ENCODE peak calls at places on chromosome 1, in nine cellular contexts. One of them, this sample, is unnamed. For H3K4me1 and H3K36me3, the result is how much of the 10 kb centered on the place peaks cover.

GRCh38 chr1:154931940-154932487 is 4.5 kb downstream of the PMVK start:
- DNase-seq in fibroblast of lung: no peak
- DNase-seq in neural progenitor cell: no peak
- DNase-seq in left ventricle myocardium inferior: no peak
- DNase-seq in naive thymus-derived CD4-positive, alpha-beta T cell: no peak
- DNase-seq in IMR-90: no peak
- DNase-seq in lower lobe of right lung: peak
- DNase-seq in tibial artery: no peak
- DNase-seq in heart left ventricle: no peak
- DNase-seq in this sample: no peak

GRCh38 chr1:191595170-191595569 is 563.1 kb upstream of the RGS18 start:
- DNase-seq in tibial artery: no peak
- DNase-seq in naive thymus-derived CD4-positive, alpha-beta T cell: no peak
- DNase-seq in IMR-90: no peak
- DNase-seq in neural progenitor cell: no peak
- DNase-seq in heart left ventricle: no peak
- DNase-seq in fibroblast of lung: no peak
- DNase-seq in lower lobe of right lung: no peak
- DNase-seq in left ventricle myocardium inferior: no peak
- DNase-seq in this sample: no peak

GRCh38 chr1:115595279-115596079 is 46.3 kb upstream of the VANGL1 start:
- DNase-seq in lower lobe of right lung: peak
- DNase-seq in neural progenitor cell: peak
- DNase-seq in IMR-90: peak
- DNase-seq in tibial artery: peak
- DNase-seq in fibroblast of lung: peak
- DNase-seq in naive thymus-derived CD4-positive, alpha-beta T cell: peak
- DNase-seq in left ventricle myocardium inferior: peak
- DNase-seq in heart left ventricle: peak
- DNase-seq in this sample: peak

GRCh38 chr1:23506376-23507107 is 22.6 kb upstream of the ASAP3 start:
- DNase-seq in lower lobe of right lung: no peak
- DNase-seq in naive thymus-derived CD4-positive, alpha-beta T cell: no peak
- DNase-seq in left ventricle myocardium inferior: no peak
- DNase-seq in heart left ventricle: no peak
- DNase-seq in IMR-90: no peak
- DNase-seq in tibial artery: no peak
- DNase-seq in neural progenitor cell: no peak
- DNase-seq in fibroblast of lung: no peak
- DNase-seq in this sample: no peak

GRCh38 chr1:94804442-94804837 is 15.7 kb upstream of the SLC44A3 start:
- DNase-seq in heart left ventricle: no peak
- DNase-seq in lower lobe of right lung: no peak
- DNase-seq in tibial artery: no peak
- DNase-seq in IMR-90: no peak
- DNase-seq in neural progenitor cell: no peak
- DNase-seq in left ventricle myocardium inferior: no peak
- DNase-seq in naive thymus-derived CD4-positive, alpha-beta T cell: no peak
- DNase-seq in fibroblast of lung: no peak
- DNase-seq in this sample: no peak

GRCh38 chr1:223811634-223812101 is 34.1 kb downstream of the TP53BP2 start:
- DNase-seq in tibial artery: no peak
- DNase-seq in IMR-90: peak
- DNase-seq in fibroblast of lung: peak
- DNase-seq in naive thymus-derived CD4-positive, alpha-beta T cell: peak
- DNase-seq in heart left ventricle: no peak
- DNase-seq in neural progenitor cell: no peak
- DNase-seq in left ventricle myocardium inferior: no peak
- DNase-seq in lower lobe of right lung: no peak
- DNase-seq in this sample: no peak

GRCh38 chr1:17273096-17273495 is 24.2 kb downstream of the PADI3 start:
- DNase-seq in lower lobe of right lung: no peak
- DNase-seq in neural progenitor cell: no peak
- DNase-seq in left ventricle myocardium inferior: no peak
- DNase-seq in naive thymus-derived CD4-positive, alpha-beta T cell: no peak
- DNase-seq in fibroblast of lung: no peak
- DNase-seq in IMR-90: no peak
- DNase-seq in heart left ventricle: no peak
- DNase-seq in tibial artery: no peak
- DNase-seq in this sample: no peak

GRCh38 chr1:173353346-173353745 is 123.8 kb upstream of the PRDX6 start:
- DNase-seq in heart left ventricle: no peak
- DNase-seq in IMR-90: no peak
- DNase-seq in fibroblast of lung: no peak
- DNase-seq in neural progenitor cell: no peak
- DNase-seq in tibial artery: no peak
- DNase-seq in lower lobe of right lung: no peak
- DNase-seq in left ventricle myocardium inferior: no peak
- DNase-seq in naive thymus-derived CD4-positive, alpha-beta T cell: no peak
- DNase-seq in this sample: no peak

GRCh38 chr1:97144527-97144926 is 422.9 kb downstream of the PTBP2 start:
- DNase-seq in heart left ventricle: no peak
- DNase-seq in tibial artery: no peak
- DNase-seq in left ventricle myocardium inferior: no peak
- DNase-seq in fibroblast of lung: peak
- DNase-seq in lower lobe of right lung: no peak
- DNase-seq in IMR-90: peak
- DNase-seq in naive thymus-derived CD4-positive, alpha-beta T cell: no peak
- DNase-seq in neural progenitor cell: no peak
- DNase-seq in this sample: no peak

GRCh38 chr1:97143236-97143882 is 421.8 kb downstream of the PTBP2 start:
- DNase-seq in IMR-90: peak
- DNase-seq in heart left ventricle: no peak
- DNase-seq in neural progenitor cell: no peak
- DNase-seq in tibial artery: no peak
- DNase-seq in lower lobe of right lung: no peak
- DNase-seq in fibroblast of lung: peak
- DNase-seq in left ventricle myocardium inferior: no peak
- DNase-seq in naive thymus-derived CD4-positive, alpha-beta T cell: no peak
- DNase-seq in this sample: no peak

GRCh38 chr1:97139512-97139911 is 417.9 kb downstream of the PTBP2 start:
- DNase-seq in naive thymus-derived CD4-positive, alpha-beta T cell: no peak
- DNase-seq in heart left ventricle: no peak
- DNase-seq in IMR-90: peak
- DNase-seq in neural progenitor cell: no peak
- DNase-seq in lower lobe of right lung: no peak
- DNase-seq in tibial artery: no peak
- DNase-seq in left ventricle myocardium inferior: no peak
- DNase-seq in fibroblast of lung: peak
- DNase-seq in this sample: no peak

DNA sequence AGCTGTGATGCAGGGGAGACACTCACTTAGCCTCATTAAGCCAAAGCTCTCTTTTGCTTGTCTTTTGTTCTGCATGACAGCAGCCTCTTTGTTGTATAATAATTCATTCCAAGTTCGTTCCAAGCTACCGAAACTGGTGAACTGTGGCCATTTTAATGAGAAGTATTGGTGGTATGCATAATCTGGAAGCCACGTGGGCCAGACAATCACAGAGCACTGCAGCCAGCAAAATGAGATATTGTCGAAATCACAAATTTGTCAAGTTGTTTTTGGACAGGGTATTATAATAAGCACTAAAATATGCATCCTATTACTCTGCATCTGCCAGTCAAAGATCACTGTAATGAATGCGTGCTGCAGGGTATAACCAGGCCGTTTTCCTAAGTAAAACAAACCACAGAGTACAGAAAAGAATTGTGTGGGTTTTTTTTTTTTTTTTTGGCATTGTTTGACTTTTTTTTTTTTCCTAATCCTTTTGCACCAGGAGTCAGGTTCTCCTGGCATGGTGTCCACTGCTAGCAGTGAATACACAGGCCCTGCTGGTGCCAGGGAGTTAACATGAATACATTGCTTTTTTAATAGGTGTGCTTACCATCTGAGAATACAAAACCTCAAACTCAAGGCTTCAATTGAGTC is 423.9 kb downstream of the PTBP2 start:
- DNase-seq in IMR-90: peak
- DNase-seq in fibroblast of lung: peak
- DNase-seq in tibial artery: no peak
- DNase-seq in naive thymus-derived CD4-positive, alpha-beta T cell: no peak
- DNase-seq in lower lobe of right lung: no peak
- DNase-seq in heart left ventricle: no peak
- DNase-seq in left ventricle myocardium inferior: no peak
- DNase-seq in neural progenitor cell: peak
- DNase-seq in this sample: no peak
- H3K4me1 ChIP-seq in IMR-90: under half
- H3K4me1 ChIP-seq in fibroblast of lung: under half
- H3K4me1 ChIP-seq in tibial artery: under half
- H3K4me1 ChIP-seq in naive thymus-derived CD4-positive, alpha-beta T cell: under half
- H3K4me1 ChIP-seq in lower lobe of right lung: under half
- H3K4me1 ChIP-seq in heart left ventricle: under half
- H3K4me1 ChIP-seq in left ventricle myocardium inferior: under half
- H3K4me1 ChIP-seq in neural progenitor cell: under half
- H3K4me1 ChIP-seq in this sample: under half

GRCh38 chr1:166616206-166616605 is 223.1 kb upstream of the POGK start:
- DNase-seq in heart left ventricle: no peak
- DNase-seq in left ventricle myocardium inferior: no peak
- DNase-seq in IMR-90: no peak
- DNase-seq in fibroblast of lung: no peak
- DNase-seq in tibial artery: no peak
- DNase-seq in neural progenitor cell: no peak
- DNase-seq in lower lobe of right lung: no peak
- DNase-seq in naive thymus-derived CD4-positive, alpha-beta T cell: no peak
- DNase-seq in this sample: no peak

DNA sequence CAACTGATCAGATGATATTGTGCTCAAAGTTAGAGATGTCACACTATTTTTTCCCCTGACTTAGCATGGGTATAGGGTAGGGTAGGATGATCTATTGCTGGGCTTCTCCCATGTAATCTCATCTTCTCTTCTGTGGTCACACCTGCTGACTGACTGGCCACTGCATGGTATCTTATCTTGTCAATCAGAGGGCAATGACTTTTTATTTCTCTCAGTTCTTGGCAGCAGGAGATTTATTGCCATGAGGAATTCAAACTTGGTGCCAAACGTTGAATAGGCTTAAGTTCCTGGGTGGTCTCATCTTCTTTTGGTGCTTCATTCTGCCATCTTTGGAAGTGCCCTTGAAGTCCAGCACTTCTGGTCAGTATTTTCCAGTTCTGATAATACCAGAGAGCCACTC is 226.4 kb upstream of the POGK start:
- DNase-seq in neural progenitor cell: no peak
- DNase-seq in left ventricle myocardium inferior: no peak
- DNase-seq in lower lobe of right lung: no peak
- DNase-seq in heart left ventricle: no peak
- DNase-seq in naive thymus-derived CD4-positive, alpha-beta T cell: no peak
- DNase-seq in IMR-90: no peak
- DNase-seq in fibroblast of lung: no peak
- DNase-seq in tibial artery: no peak
- DNase-seq in this sample: no peak
- H3K4me3 ChIP-seq in neural progenitor cell: no peak
- H3K4me3 ChIP-seq in left ventricle myocardium inferior: no peak
- H3K4me3 ChIP-seq in lower lobe of right lung: no peak
- H3K4me3 ChIP-seq in heart left ventricle: no peak
- H3K4me3 ChIP-seq in naive thymus-derived CD4-positive, alpha-beta T cell: no peak
- H3K4me3 ChIP-seq in IMR-90: no peak
- H3K4me3 ChIP-seq in fibroblast of lung: no peak
- H3K4me3 ChIP-seq in tibial artery: no peak
- H3K4me3 ChIP-seq in this sample: no peak

DNA sequence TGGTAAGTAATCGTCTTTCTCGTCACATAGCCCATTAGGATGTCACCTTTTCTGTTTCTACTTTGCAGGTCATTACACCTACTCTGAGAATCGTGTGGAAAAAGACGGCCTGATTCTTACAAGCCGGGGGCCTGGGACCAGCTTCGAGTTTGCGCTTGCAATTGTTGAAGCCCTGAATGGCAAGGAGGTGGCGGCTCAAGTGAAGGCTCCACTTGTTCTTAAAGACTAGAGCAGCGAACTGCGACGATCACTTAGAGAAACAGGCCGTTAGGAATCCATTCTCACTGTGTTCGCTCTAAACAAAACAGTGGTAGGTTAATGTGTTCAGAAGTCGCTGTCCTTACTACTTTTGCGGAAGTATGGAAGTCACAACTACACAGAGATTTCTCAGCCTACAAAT is 23.3 kb downstream of the PARK7 start:
- DNase-seq in tibial artery: no peak
- DNase-seq in left ventricle myocardium inferior: no peak
- DNase-seq in heart left ventricle: no peak
- DNase-seq in neural progenitor cell: peak
- DNase-seq in IMR-90: no peak
- DNase-seq in lower lobe of right lung: no peak
- DNase-seq in naive thymus-derived CD4-positive, alpha-beta T cell: no peak
- DNase-seq in fibroblast of lung: no peak
- DNase-seq in this sample: no peak
- H3K36me3 ChIP-seq in tibial artery: half or more
- H3K36me3 ChIP-seq in left ventricle myocardium inferior: half or more
- H3K36me3 ChIP-seq in heart left ventricle: half or more
- H3K36me3 ChIP-seq in neural progenitor cell: under half
- H3K36me3 ChIP-seq in IMR-90: under half
- H3K36me3 ChIP-seq in lower lobe of right lung: half or more
- H3K36me3 ChIP-seq in naive thymus-derived CD4-positive, alpha-beta T cell: half or more
- H3K36me3 ChIP-seq in fibroblast of lung: under half
- H3K36me3 ChIP-seq in this sample: under half

GRCh38 chr1:198683449-198683848 is 44.6 kb downstream of the PTPRC start:
- DNase-seq in left ventricle myocardium inferior: no peak
- DNase-seq in naive thymus-derived CD4-positive, alpha-beta T cell: no peak
- DNase-seq in IMR-90: no peak
- DNase-seq in lower lobe of right lung: no peak
- DNase-seq in fibroblast of lung: no peak
- DNase-seq in heart left ventricle: no peak
- DNase-seq in tibial artery: no peak
- DNase-seq in neural progenitor cell: no peak
- DNase-seq in this sample: no peak

GRCh38 chr1:198680174-198680871 is 41.5 kb downstream of the PTPRC start:
- DNase-seq in heart left ventricle: no peak
- DNase-seq in IMR-90: no peak
- DNase-seq in left ventricle myocardium inferior: no peak
- DNase-seq in fibroblast of lung: no peak
- DNase-seq in lower lobe of right lung: no peak
- DNase-seq in naive thymus-derived CD4-positive, alpha-beta T cell: no peak
- DNase-seq in tibial artery: no peak
- DNase-seq in neural progenitor cell: no peak
- DNase-seq in this sample: no peak

GRCh38 chr1:198679535-198680173 is 40.8 kb downstream of the PTPRC start:
- DNase-seq in fibroblast of lung: no peak
- DNase-seq in heart left ventricle: no peak
- DNase-seq in lower lobe of right lung: peak
- DNase-seq in tibial artery: no peak
- DNase-seq in IMR-90: no peak
- DNase-seq in neural progenitor cell: no peak
- DNase-seq in left ventricle myocardium inferior: no peak
- DNase-seq in naive thymus-derived CD4-positive, alpha-beta T cell: no peak
- DNase-seq in this sample: no peak

GRCh38 chr1:198681831-198682756 is 43.3 kb downstream of the PTPRC start:
- DNase-seq in fibroblast of lung: peak
- DNase-seq in left ventricle myocardium inferior: no peak
- DNase-seq in neural progenitor cell: peak
- DNase-seq in naive thymus-derived CD4-positive, alpha-beta T cell: peak
- DNase-seq in tibial artery: peak
- DNase-seq in heart left ventricle: peak
- DNase-seq in IMR-90: peak
- DNase-seq in lower lobe of right lung: peak
- DNase-seq in this sample: peak

DNA sequence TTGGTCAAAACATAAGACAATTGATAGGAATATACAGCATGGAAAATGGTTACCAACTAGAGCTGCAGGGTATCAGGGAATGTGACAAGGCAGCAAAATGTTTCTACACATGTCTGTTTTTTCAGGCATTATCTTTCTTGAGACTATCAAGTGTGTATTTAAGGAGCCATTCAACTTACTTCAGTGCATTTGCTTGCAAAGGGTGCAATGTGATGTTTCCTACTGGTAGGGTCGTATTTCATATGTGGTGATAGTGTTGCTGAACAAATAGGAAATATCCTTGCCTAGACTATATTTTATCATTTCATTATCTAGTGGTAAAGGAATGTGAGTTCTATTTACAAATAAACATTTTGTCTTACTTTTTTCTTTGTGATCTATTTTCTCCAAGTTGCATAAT is 42.4 kb downstream of the PTPRC start:
- DNase-seq in neural progenitor cell: no peak
- DNase-seq in fibroblast of lung: peak
- DNase-seq in naive thymus-derived CD4-positive, alpha-beta T cell: no peak
- DNase-seq in left ventricle myocardium inferior: no peak
- DNase-seq in tibial artery: no peak
- DNase-seq in IMR-90: peak
- DNase-seq in lower lobe of right lung: no peak
- DNase-seq in heart left ventricle: no peak
- DNase-seq in this sample: no peak
- H3K4me1 ChIP-seq in neural progenitor cell: under half
- H3K4me1 ChIP-seq in fibroblast of lung: under half
- H3K4me1 ChIP-seq in naive thymus-derived CD4-positive, alpha-beta T cell: half or more
- H3K4me1 ChIP-seq in left ventricle myocardium inferior: under half
- H3K4me1 ChIP-seq in tibial artery: under half
- H3K4me1 ChIP-seq in IMR-90: under half
- H3K4me1 ChIP-seq in lower lobe of right lung: under half
- H3K4me1 ChIP-seq in heart left ventricle: under half
- H3K4me1 ChIP-seq in this sample: under half